ENCODE peak calls at places on chromosomes 3 and 15, in six cellular contexts. A is epithelial cell of proximal tubule; I is caudate nucleus; V is adipocyte; N is stimulated activated CD8-positive, alpha-beta memory T cell treated with anti-CD3 and anti-CD28 coated beads, Interleukin-4, amount 100 ng/mL, for 4 hours; X is GM10248. F is an unnamed sample.

GRCh38 chr3:45659661-45660566 is 29.3 kb upstream of the SACM1L start:
- DNase-seq in I (peak), A (no peak), X (peak), V (peak), N (no peak), F (peak)

GRCh38 chr3:196174652-196175051 is 36.5 kb downstream of the ZDHHC19 start:
- DNase-seq in A (no peak), X (no peak), V (no peak), N (no peak), I (no peak), F (peak)

GRCh38 chr3:14146381-14147062 is 21.7 kb downstream of the TMEM43 start:
- DNase-seq in N (no peak), X (no peak), A (no peak), V (no peak), I (no peak), F (no peak)

GRCh38 chr3:14121859-14122258 is 2.8 kb downstream of the CHCHD4 start:
- DNase-seq in A (no peak), V (no peak), X (no peak), N (no peak), I (no peak), F (no peak)

GRCh38 chr3:139935866-139936817 is 1.2 kb downstream of the CLSTN2 start:
- DNase-seq in V (peak), X (peak), I (no peak), A (no peak), N (no peak), F (peak)

GRCh38 chr3:127550758-127551157 is 39.8 kb downstream of the TPRA1 start:
- DNase-seq in N (no peak), I (no peak), A (no peak), V (no peak), X (no peak), F (no peak)

GRCh38 chr3:169218314-169218983 is 445.1 kb downstream of the MECOM start:
- DNase-seq in I (no peak), X (no peak), V (peak), A (peak), N (no peak), F (no peak)

GRCh38 chr15:45347033-45347432 is 31.3 kb downstream of the GATM start:
- DNase-seq in X (no peak), I (no peak), V (no peak), A (no peak), N (no peak), F (no peak)

GRCh38 chr15:94075349-94075748 is 156.0 kb upstream of the MCTP2 start:
- DNase-seq in X (no peak), I (no peak), N (no peak), A (no peak), V (no peak), F (no peak)

GRCh38 chr3:20091331-20091730 is 51.1 kb downstream of the KAT2B start:
- DNase-seq in X (no peak), A (no peak), N (no peak), V (no peak), I (no peak), F (no peak)

GRCh38 chr3:123447749-123448502 is 964 bp downstream of the ADCY5 start:
- DNase-seq in A (no peak), V (no peak), X (peak), I (no peak), N (no peak), F (no peak)

GRCh38 chr3:16807441-16807840 is 77.3 kb upstream of the PLCL2 start:
- DNase-seq in N (no peak), A (no peak), X (no peak), I (no peak), V (peak), F (no peak)

GRCh38 chr15:70633394-70633793 is 130.0 kb downstream of the UACA start:
- DNase-seq in A (no peak), I (no peak), N (no peak), V (no peak), X (no peak), F (no peak)

GRCh38 chr15:27095809-27096580 is 125.0 kb downstream of the GABRG3 start:
- DNase-seq in V (no peak), I (no peak), X (no peak), A (no peak), N (no peak), F (no peak)

GRCh38 chr15:27866505-27867165 is 232.5 kb downstream of the OCA2 start:
- DNase-seq in X (no peak), V (no peak), N (no peak), A (no peak), I (no peak), F (no peak)

GRCh38 chr3:185270956-185271332 is 17.1 kb upstream of the EHHADH start:
- DNase-seq in A (no peak), N (no peak), X (no peak), I (no peak), V (no peak), F (no peak)

GRCh38 chr3:116299646-116300081 is 145.6 kb downstream of the LSAMP start:
- DNase-seq in I (no peak), X (no peak), N (no peak), V (no peak), A (peak), F (no peak)

GRCh38 chr3:45309876-45310275 is 78.5 kb upstream of the LARS2 start:
- DNase-seq in I (no peak), N (no peak), A (no peak), V (no peak), X (no peak), F (no peak)

GRCh38 chr15:89496155-89497098 is at the start of gene RHCG:
- DNase-seq in A (peak), I (no peak), X (peak), N (no peak), V (no peak), F (no peak)

GRCh38 chr3:123765475-123766166 is 118.5 kb downstream of the MYLK start:
- DNase-seq in X (no peak), V (no peak), A (no peak), I (no peak), N (no peak), F (no peak)

GRCh38 chr3:56110886-56111285 is 357.4 kb downstream of the ERC2 start:
- DNase-seq in A (no peak), I (no peak), N (no peak), V (no peak), X (no peak), F (no peak)

GRCh38 chr3:168596175-168596574 is 500.5 kb upstream of the GOLIM4 start:
- DNase-seq in I (no peak), A (no peak), X (no peak), V (no peak), N (no peak), F (no peak)

GRCh38 chr3:45881031-45882022 is 5.0 kb upstream of the CCR9 start:
- DNase-seq in N (no peak), V (no peak), A (no peak), X (peak), I (peak), F (no peak)

GRCh38 chr3:124707667-124708066 is 22.6 kb upstream of the UMPS start:
- DNase-seq in A (no peak), V (peak), I (no peak), X (no peak), N (no peak), F (no peak)

GRCh38 chr15:57570994-57571393 is 20.7 kb upstream of the MYZAP start:
- DNase-seq in A (no peak), I (no peak), N (no peak), V (peak), X (no peak), F (no peak)

GRCh38 chr3:187183210-187183862 is 13.9 kb upstream of the RTP1 start:
- DNase-seq in X (no peak), I (no peak), N (no peak), A (no peak), V (peak), F (no peak)

GRCh38 chr15:78077053-78077859 is at the start of gene TBC1D2B:
- DNase-seq in N (no peak), X (peak), A (no peak), V (peak), I (peak), F (peak)

GRCh38 chr15:33612721-33613304 is 302.0 kb downstream of the RYR3 start:
- DNase-seq in X (no peak), A (no peak), I (no peak), V (no peak), N (no peak), F (no peak)

GRCh38 chr15:99016680-99017321 is 9.2 kb upstream of the PGPEP1L start:
- DNase-seq in N (no peak), A (no peak), I (no peak), X (no peak), V (peak), F (peak)

GRCh38 chr15:97960364-97961066 is at the start of gene ARRDC4:
- DNase-seq in V (peak), I (peak), A (peak), X (peak), N (peak), F (peak)

GRCh38 chr3:58116161-58116955 is 94.4 kb downstream of the DNASE1L3 start:
- DNase-seq in N (peak), V (no peak), I (no peak), X (peak), A (no peak), F (no peak)

GRCh38 chr15:43488790-43489585 is 4.0 kb downstream of the TP53BP1 start:
- DNase-seq in X (no peak), V (no peak), A (no peak), I (no peak), N (no peak), F (no peak)

GRCh38 chr3:139427283-139428060 is 38.0 kb upstream of the COPB2 start:
- DNase-seq in X (peak), A (peak), I (no peak), V (peak), N (no peak), F (no peak)